ENCODE peak calls at places on chromosomes 4 and X, in eight cellular contexts. V, B, X, T, M, E, O and K are unnamed samples.

GRCh38 chr4:130183796-130184195 is 1087.8 kb downstream of the C4orf33 start:
- DNase-seq in V (no peak), B (no peak), X (no peak), T (no peak), M (no peak), E (no peak), O (no peak), K (no peak)

GRCh38 chr4:6687947-6688878 is 5.5 kb upstream of the S100P start:
- DNase-seq in V (no peak), B (peak; percentile 10), X (peak; percentile 24), T (no peak), M (no peak), E (no peak), O (no peak), K (peak; percentile 79)

GRCh38 chr4:139958738-139959096 is 195.3 kb downstream of the MAML3 start:
- DNase-seq in V (no peak), B (no peak), X (no peak), T (peak; percentile 75), M (no peak), E (no peak), O (no peak), K (no peak)

GRCh38 chrX:142036111-142036510 is 132.4 kb downstream of the MAGEC1 start:
- DNase-seq in V (no peak), B (no peak), X (peak; percentile 59), T (peak; percentile 0), M (no peak), E (no peak), O (no peak), K (no peak)

GRCh38 chr4:82005153-82005552 is 368.6 kb downstream of the HNRNPD start:
- DNase-seq in V (no peak), B (no peak), X (peak; percentile 86), T (peak; percentile 7), M (no peak), E (no peak), O (no peak), K (no peak)

GRCh38 chrX:20205927-20206708 is 60.6 kb downstream of the RPS6KA3 start:
- DNase-seq in V (peak; percentile 15), B (no peak), X (no peak), T (no peak), M (no peak), E (peak; percentile 61), O (no peak), K (no peak)

GRCh38 chr4:76781698-76782595 is 116.0 kb downstream of the SOWAHB start:
- DNase-seq in V (no peak), B (no peak), X (peak; percentile 88), T (no peak), M (no peak), E (no peak), O (no peak), K (peak; percentile 56)

GRCh38 chr4:149708513-149709175 is 107.0 kb downstream of the IQCM start:
- DNase-seq in V (no peak), B (no peak), X (peak; percentile 85), T (peak; percentile 86), M (no peak), E (no peak), O (no peak), K (no peak)

GRCh38 chr4:103895876-103896465 is 176.2 kb upstream of the TACR3 start:
- DNase-seq in V (no peak), B (no peak), X (peak; percentile 3), T (no peak), M (no peak), E (no peak), O (no peak), K (no peak)

GRCh38 chr4:71188197-71188625 is 150.6 kb upstream of the SLC4A4 start:
- DNase-seq in V (no peak), B (no peak), X (no peak), T (no peak), M (no peak), E (no peak), O (no peak), K (no peak)

GRCh38 chrX:23784487-23785301 is 1.7 kb downstream of the SAT1 start:
- DNase-seq in V (no peak), B (no peak), X (peak; percentile 71), T (peak; percentile 39), M (no peak), E (no peak), O (no peak), K (no peak)

GRCh38 chr4:19239565-19239964 is 1012.1 kb upstream of the SLIT2 start:
- DNase-seq in V (no peak), B (no peak), X (peak; percentile 81), T (peak; percentile 31), M (no peak), E (no peak), O (no peak), K (no peak)

GRCh38 chrX:48590203-48591103 is 6.8 kb upstream of the WDR13 start:
- DNase-seq in V (no peak), B (no peak), X (no peak), T (peak; percentile 8), M (no peak), E (no peak), O (no peak), K (no peak)

GRCh38 chrX:106728337-106728736 is 1.8 kb downstream of the RNF128 start:
- DNase-seq in V (no peak), B (no peak), X (no peak), T (no peak), M (no peak), E (no peak), O (no peak), K (no peak)

GRCh38 chr4:156534205-156534604 is 437.4 kb downstream of the PDGFC start:
- DNase-seq in V (no peak), B (no peak), X (no peak), T (no peak), M (no peak), E (no peak), O (no peak), K (no peak)

GRCh38 chr4:84814100-84814750 is 152.3 kb downstream of the WDFY3 start:
- DNase-seq in V (no peak), B (no peak), X (peak; percentile 81), T (peak; percentile 87), M (peak; percentile 48), E (no peak), O (peak; percentile 24), K (no peak)

GRCh38 chr4:128450326-128451120 is 162.9 kb upstream of the PGRMC2 start:
- DNase-seq in V (no peak), B (no peak), X (no peak), T (no peak), M (no peak), E (no peak), O (no peak), K (no peak)

GRCh38 chr4:40992472-40993298 is 221.7 kb downstream of the APBB2 start:
- DNase-seq in V (no peak), B (no peak), X (peak; percentile 38), T (peak; percentile 82), M (no peak), E (no peak), O (no peak), K (no peak)

GRCh38 chr4:15755781-15756180 is 22.3 kb upstream of the CD38 start:
- DNase-seq in V (no peak), B (no peak), X (no peak), T (no peak), M (no peak), E (no peak), O (no peak), K (no peak)

GRCh38 chr4:7904942-7905341 is 34.7 kb downstream of the AFAP1 start:
- DNase-seq in V (no peak), B (no peak), X (no peak), T (no peak), M (no peak), E (no peak), O (peak; percentile 35), K (no peak)

GRCh38 chr4:153076861-153077260 is 127.4 kb upstream of the TRIM2 start:
- DNase-seq in V (no peak), B (no peak), X (no peak), T (no peak), M (no peak), E (no peak), O (no peak), K (no peak)

GRCh38 chr4:110486226-110486625 is 10.3 kb downstream of the ENPEP start:
- DNase-seq in V (no peak), B (no peak), X (no peak), T (no peak), M (no peak), E (no peak), O (no peak), K (no peak)

GRCh38 chr4:8762356-8762755 is 109.3 kb downstream of the HMX1 start:
- DNase-seq in V (no peak), B (peak; percentile 13), X (no peak), T (no peak), M (peak; percentile 13), E (peak; percentile 30), O (no peak), K (no peak)

GRCh38 chr4:149465941-149466340 is 349.7 kb downstream of the IQCM start:
- DNase-seq in V (no peak), B (no peak), X (peak; percentile 31), T (no peak), M (no peak), E (no peak), O (no peak), K (no peak)

GRCh38 chrX:133534172-133534571 is 118.9 kb upstream of the GPC4 start:
- DNase-seq in V (no peak), B (no peak), X (no peak), T (no peak), M (no peak), E (no peak), O (no peak), K (no peak)

GRCh38 chr4:25030283-25031076 is at the start of gene LGI2:
- DNase-seq in V (peak; percentile 51), B (peak; percentile 42), X (peak; percentile 6), T (no peak), M (peak; percentile 51), E (no peak), O (peak; percentile 59), K (no peak)
- H3K4me3 ChIP-seq in V (peak within 1 kb of the TSS; percentile 64), B (peak within 1 kb of the TSS; percentile 29), X (peak within 1 kb of the TSS; percentile 56), T (no peak within 1 kb of the TSS), M (peak within 1 kb of the TSS; percentile 64), E (peak within 1 kb of the TSS; percentile 44), O (peak within 1 kb of the TSS; percentile 50), K (peak within 1 kb of the TSS; percentile 79)

GRCh38 chr4:88359558-88359957 is 19.1 kb upstream of the HERC6 start:
- DNase-seq in V (no peak), B (no peak), X (no peak), T (no peak), M (no peak), E (no peak), O (no peak), K (no peak)
- H3K9me3 ChIP-seq in V (peaks cover 10% of the 10 kb centered on the region), B (no peaks in the 10 kb centered on the region), X (no peaks in the 10 kb centered on the region), T (no peaks in the 10 kb centered on the region), M (no peaks in the 10 kb centered on the region), E (no peaks in the 10 kb centered on the region), O (no peaks in the 10 kb centered on the region), K (peaks cover 3% of the 10 kb centered on the region)

GRCh38 chrX:135178636-135179035 is 7.4 kb upstream of the CT55 start:
- DNase-seq in V (no peak), B (no peak), X (no peak), T (no peak), M (no peak), E (no peak), O (no peak), K (no peak)
- TF ChIP-seq CTCF in V (no peak), B (no peak), X (no peak), T (no peak), M (no peak), E (no peak), O (no peak), K (no peak)

DNA sequence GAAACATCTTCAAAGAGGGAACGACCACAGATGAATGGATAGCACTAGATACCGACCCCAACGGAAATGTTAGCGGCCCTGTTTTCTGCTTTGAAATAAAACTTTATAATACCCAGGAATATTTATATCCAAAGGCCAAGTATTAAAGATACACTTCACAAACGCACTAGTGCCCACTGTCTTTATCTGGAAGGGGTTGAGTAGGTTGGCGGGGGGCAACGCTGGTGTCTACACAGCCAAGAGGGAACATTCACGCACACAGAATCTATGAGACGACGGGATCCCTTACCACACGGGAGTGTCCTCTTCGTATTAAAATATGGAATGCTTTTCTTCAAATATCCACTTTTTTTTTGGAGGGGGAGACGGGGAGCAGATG is 3.3 kb downstream of the HAND2 start:
- DNase-seq in V (no peak), B (no peak), X (no peak), T (no peak), M (no peak), E (no peak), O (no peak), K (no peak)
- H3K4me3 ChIP-seq in V (peak overlapping the region; percentile 72), B (no peak overlapping the region), X (no peak overlapping the region), T (no peak overlapping the region), M (peak overlapping the region; percentile 91), E (peak overlapping the region; percentile 40), O (peak overlapping the region; percentile 70), K (peak overlapping the region; percentile 83)